ENCODE peak calls at places on chromosomes 11 and 22, in four cellular contexts. T is cardiac muscle cell, V is endothelial cell, G is right atrium auricular region. M is an unnamed sample.

GRCh38 chr22:19943665-19944026 is 2.0 kb upstream of the TXNRD2 start:
- DNase-seq in G (no peak), V (no peak), T (no peak), M (no peak)

GRCh38 chr22:19117111-19117512 is 5.1 kb downstream of the DGCR2 start:
- DNase-seq in V (no peak), T (no peak), G (no peak), M (no peak)

GRCh38 chr22:38028344-38029130 is 28.7 kb upstream of the PICK1 start:
- DNase-seq in V (no peak), T (peak; percentile 30), G (no peak), M (no peak)

GRCh38 chr11:64742087-64742939 is 1.6 kb downstream of the RASGRP2 start:
- DNase-seq in G (no peak), T (peak; percentile 40), V (peak; percentile 58), M (no peak)

GRCh38 chr11:64097468-64098317 is 62.0 kb downstream of the FLRT1 start:
- DNase-seq in T (no peak), V (no peak), G (no peak), M (no peak)

GRCh38 chr11:97815667-97816066 is 1205.1 kb upstream of the CNTN5 start:
- DNase-seq in G (no peak), T (no peak), V (no peak), M (no peak)

GRCh38 chr22:42368379-42369249 is 63.6 kb downstream of the NFAM1 start:
- DNase-seq in T (no peak), V (no peak), G (no peak), M (no peak)

GRCh38 chr11:15346907-15347306 is 232.2 kb downstream of the INSC start:
- DNase-seq in V (no peak), T (no peak), G (no peak), M (no peak)

GRCh38 chr11:16738198-16738948 is at the start of gene C11orf58:
- DNase-seq in V (peak; percentile 95), T (peak; percentile 97), G (peak; percentile 96), M (peak; percentile 52)

GRCh38 chr22:28989035-28989464 is 72.6 kb downstream of the C22orf31 start:
- DNase-seq in G (no peak), T (no peak), V (no peak), M (no peak)

GRCh38 chr11:27004103-27004502 is 10.2 kb downstream of the FIBIN start:
- DNase-seq in T (no peak), G (no peak), V (no peak), M (no peak)

GRCh38 chr11:8327761-8328192 is 64.1 kb upstream of the LMO1 start:
- DNase-seq in T (no peak), V (no peak), G (no peak), M (no peak)

GRCh38 chr11:59849129-59849528 is 3.8 kb upstream of the CBLIF start:
- DNase-seq in G (no peak), T (no peak), V (no peak), M (peak; percentile 55)

GRCh38 chr11:103988595-103988969 is 47.9 kb upstream of the DDI1 start:
- DNase-seq in T (no peak), V (no peak), G (no peak), M (no peak)

GRCh38 chr11:61778357-61778886 is 14.0 kb downstream of the TMEM258 start:
- DNase-seq in V (no peak), T (no peak), G (no peak), M (no peak)

GRCh38 chr22:17243524-17243923 is 24.3 kb upstream of the ADA2 start:
- DNase-seq in G (no peak), T (no peak), V (no peak), M (no peak)

GRCh38 chr11:65435981-65436411 is 13.4 kb downstream of the NEAT1 start:
- DNase-seq in T (no peak), G (peak; percentile 68), V (no peak), M (no peak)

GRCh38 chr11:3183523-3183922 is 18.4 kb upstream of the OSBPL5 start:
- DNase-seq in V (no peak), G (no peak), T (no peak), M (no peak)

GRCh38 chr11:69138265-69138664 is 17.5 kb upstream of the SMIM38 start:
- DNase-seq in T (no peak), V (no peak), G (no peak), M (no peak)

GRCh38 chr11:130478204-130478701 is 29.8 kb downstream of the ADAMTS15 start:
- DNase-seq in V (no peak), T (peak; percentile 37), G (peak; percentile 92), M (no peak)

GRCh38 chr11:76140912-76141574 is 65.3 kb downstream of the WNT11 start:
- DNase-seq in G (no peak), T (no peak), V (no peak), M (no peak)

GRCh38 chr11:127023991-127024390 is 23.4 kb upstream of the KIRREL3 start:
- DNase-seq in V (no peak), G (no peak), T (no peak), M (no peak)

GRCh38 chr11:73344191-73344607 is 32.0 kb upstream of the RELT start:
- DNase-seq in G (no peak), T (no peak), V (no peak), M (no peak)

GRCh38 chr22:41742918-41743317 is 43.6 kb downstream of the MEI1 start:
- DNase-seq in V (no peak), T (peak; percentile 21), G (no peak), M (peak; percentile 26)

GRCh38 chr11:106063009-106063408 is 14.1 kb downstream of the KBTBD3 start:
- DNase-seq in T (no peak), G (no peak), V (no peak), M (no peak)

GRCh38 chr11:47414685-47415070 is 6.3 kb downstream of the SLC39A13 start:
- DNase-seq in G (no peak), V (no peak), T (no peak), M (no peak)

GRCh38 chr11:45149483-45150056 is 3.1 kb downstream of the PRDM11 start:
- DNase-seq in G (no peak), V (no peak), T (no peak), M (no peak)

GRCh38 chr11:60905551-60906113 is 753 bp downstream of the PRPF19 start:
- DNase-seq in V (no peak), G (no peak), T (no peak), M (no peak)

GRCh38 chr22:41557401-41558240 is 3.2 kb upstream of the CSDC2 start:
- DNase-seq in T (no peak), G (peak; percentile 80), V (no peak), M (no peak)

GRCh38 chr11:87722756-87723599 is 452.3 kb downstream of the RAB38 start:
- DNase-seq in T (peak; percentile 11), G (no peak), V (peak; percentile 20), M (no peak)

GRCh38 chr22:24181088-24181995 is at the start of gene SUSD2:
- DNase-seq in T (peak; percentile 35), V (no peak), G (no peak), M (peak; percentile 77)

M was measured in HuH-7.